ENCODE peak calls at places on chromosomes 12 and 14, in ten cellular contexts. M, W, B, I, X, C, V, H, R and Q are unnamed samples.

GRCh38 chr12:125983784-125984510 is 918.7 kb downstream of the AACS start:
- DNase-seq in R (no peak), M (no peak), I (no peak), B (no peak), V (no peak), C (no peak), X (no peak), H (no peak), W (peak; percentile 94), Q (no peak)

GRCh38 chr12:98344034-98344565 is 171.3 kb upstream of the TMPO start:
- DNase-seq in I (no peak), C (no peak), W (no peak), X (no peak), M (no peak), R (no peak), H (no peak), V (no peak), B (no peak), Q (no peak)

GRCh38 chr12:92640686-92641085 is 62.1 kb upstream of the PLEKHG7 start:
- DNase-seq in B (no peak), W (no peak), H (no peak), M (no peak), V (no peak), C (no peak), X (peak; percentile 20), R (no peak), I (no peak), Q (no peak)

GRCh38 chr14:29892327-29892726 is 35.3 kb downstream of the PRKD1 start:
- DNase-seq in H (peak; percentile 55), I (peak; percentile 42), R (no peak), C (no peak), B (no peak), X (peak; percentile 56), V (no peak), W (no peak), M (no peak), Q (no peak)

GRCh38 chr12:128976120-128976519 is 122.8 kb downstream of the GLT1D1 start:
- DNase-seq in M (peak; percentile 72), W (peak; percentile 86), V (no peak), H (no peak), R (no peak), C (no peak), I (no peak), X (no peak), B (no peak), Q (no peak)

GRCh38 chr12:124469193-124469888 is 98.1 kb downstream of the NCOR2 start:
- DNase-seq in B (no peak), W (peak; percentile 62), X (no peak), C (no peak), V (no peak), H (no peak), I (no peak), M (no peak), R (no peak), Q (no peak)

GRCh38 chr12:92431146-92431545 is 271.6 kb upstream of the PLEKHG7 start:
- DNase-seq in X (no peak), I (no peak), C (no peak), R (peak; percentile 13), B (no peak), H (no peak), V (no peak), W (peak; percentile 45), M (no peak), Q (no peak)

GRCh38 chr14:101808020-101808641 is 46.6 kb downstream of the PPP2R5C start:
- DNase-seq in M (no peak), H (no peak), I (no peak), V (no peak), R (no peak), W (peak; percentile 81), B (no peak), C (no peak), X (no peak), Q (no peak)

GRCh38 chr14:23582906-23583760 is 4.5 kb upstream of the JPH4 start:
- DNase-seq in C (no peak), W (no peak), M (no peak), H (no peak), X (no peak), B (no peak), V (no peak), R (no peak), I (no peak), Q (no peak)

GRCh38 chr14:94129758-94130414 is 482 bp upstream of the IFI27L2 start:
- DNase-seq in C (peak; percentile 68), X (peak; percentile 48), I (no peak), V (no peak), W (peak; percentile 45), R (no peak), M (no peak), B (no peak), H (peak; percentile 80), Q (no peak)

GRCh38 chr12:26798013-26798412 is 35.0 kb downstream of the ITPR2 start:
- DNase-seq in I (peak; percentile 4), V (peak; percentile 24), X (peak; percentile 45), B (no peak), H (peak; percentile 20), R (no peak), C (no peak), M (no peak), W (no peak), Q (no peak)

GRCh38 chr14:80575763-80576162 is 364.5 kb upstream of the DIO2 start:
- DNase-seq in X (no peak), W (no peak), R (no peak), H (peak; percentile 28), B (no peak), M (no peak), C (no peak), I (no peak), V (no peak), Q (no peak)

GRCh38 chr12:119208626-119209061 is 29.9 kb downstream of the HSPB8 start:
- DNase-seq in X (peak; percentile 71), W (peak; percentile 76), M (peak; percentile 70), R (no peak), C (peak; percentile 26), B (no peak), V (peak; percentile 7), H (peak; percentile 87), I (peak; percentile 58), Q (peak; percentile 45)

DNA sequence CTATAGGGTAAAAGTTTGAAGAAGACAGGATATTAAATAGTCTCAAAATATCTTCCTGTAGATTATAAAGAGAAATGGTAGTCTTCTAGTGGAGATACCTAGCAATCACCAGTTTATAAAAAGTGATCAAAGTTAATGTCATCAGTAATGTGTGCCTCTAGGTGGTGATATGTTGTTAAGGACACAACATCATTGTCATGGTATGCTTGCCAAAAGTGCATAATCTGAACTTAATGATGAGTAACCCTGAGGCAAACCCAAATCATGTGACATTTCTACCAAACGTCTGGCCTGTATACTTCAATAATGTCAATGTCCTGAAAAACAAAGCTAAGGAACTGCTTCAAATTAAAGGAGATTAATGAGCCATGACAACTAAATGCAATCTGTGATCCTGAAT is 214.7 kb downstream of the PHLDA1 start:
- DNase-seq in V (no peak), I (peak; percentile 87), W (no peak), C (no peak), R (no peak), B (no peak), M (no peak), X (peak; percentile 76), H (peak; percentile 86), Q (no peak)
- TF ChIP-seq CTCF in V (peak; percentile 1), I (peak; percentile 72), W (no peak), C (no peak), R (no peak), B (no peak), M (no peak), X (no peak), H (no peak), Q (no peak)

DNA sequence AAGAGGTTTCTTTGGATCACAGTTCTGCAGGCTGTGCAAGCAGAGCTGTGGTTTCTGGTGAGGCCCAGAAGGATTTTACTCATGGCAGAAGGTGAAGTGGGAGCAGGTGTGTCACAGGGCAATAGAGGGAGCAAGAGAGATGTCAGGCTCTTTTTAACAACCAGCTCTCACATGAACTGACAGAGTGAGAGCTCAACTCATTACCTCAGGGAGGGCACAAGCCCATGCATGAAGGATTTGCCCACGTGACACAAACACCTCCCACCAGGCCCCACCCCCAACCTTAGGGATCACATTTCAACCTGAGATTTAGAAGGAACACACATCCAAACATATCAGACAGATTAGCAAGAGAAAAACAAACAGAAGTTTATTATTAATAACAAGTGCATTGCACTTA is 470.4 kb downstream of the GALC start:
- DNase-seq in B (no peak), C (no peak), R (no peak), I (no peak), W (peak; percentile 80), X (no peak), V (no peak), M (no peak), H (peak; percentile 72), Q (no peak)
- TF ChIP-seq CTCF in B (no peak), C (no peak), R (no peak), I (no peak), W (peak; percentile 54), X (no peak), V (no peak), M (no peak), H (peak; percentile 16), Q (no peak)

GRCh38 chr14:52609445-52610044 is 56.9 kb downstream of the GPR137C start:
- DNase-seq in V (no peak), W (peak; percentile 33), M (no peak), H (no peak), I (no peak), R (no peak), B (no peak), C (no peak), X (no peak), Q (no peak)

GRCh38 chr14:52607061-52607460 is 54.4 kb downstream of the GPR137C start:
- DNase-seq in V (no peak), B (no peak), X (no peak), C (no peak), I (no peak), M (no peak), R (no peak), W (no peak), H (no peak), Q (no peak)

DNA sequence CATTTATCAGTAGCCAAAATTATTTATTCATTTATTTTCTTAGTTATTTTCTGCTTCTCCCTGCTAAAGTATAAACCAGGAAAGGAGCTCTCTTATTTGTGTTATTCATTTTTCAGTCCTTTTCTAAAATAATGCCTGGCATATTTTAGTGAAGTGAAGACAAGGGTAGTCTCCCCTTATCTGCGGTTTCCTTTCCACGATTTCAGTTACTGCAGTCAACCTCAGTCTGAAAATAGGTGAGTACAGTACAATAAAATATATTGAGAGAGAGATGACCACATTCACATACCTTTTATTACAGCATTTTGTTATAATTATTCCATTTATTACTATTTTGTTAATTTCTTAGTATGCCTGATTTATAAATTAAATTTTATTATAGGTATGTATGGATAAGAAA is 57.6 kb downstream of the GPR137C start:
- DNase-seq in M (no peak), I (no peak), R (no peak), X (no peak), B (no peak), H (no peak), W (no peak), C (no peak), V (no peak), Q (no peak)
- TF ChIP-seq CTCF in M (no peak), I (no peak), R (no peak), X (no peak), B (no peak), H (no peak), W (no peak), C (no peak), V (no peak), Q (no peak)

DNA sequence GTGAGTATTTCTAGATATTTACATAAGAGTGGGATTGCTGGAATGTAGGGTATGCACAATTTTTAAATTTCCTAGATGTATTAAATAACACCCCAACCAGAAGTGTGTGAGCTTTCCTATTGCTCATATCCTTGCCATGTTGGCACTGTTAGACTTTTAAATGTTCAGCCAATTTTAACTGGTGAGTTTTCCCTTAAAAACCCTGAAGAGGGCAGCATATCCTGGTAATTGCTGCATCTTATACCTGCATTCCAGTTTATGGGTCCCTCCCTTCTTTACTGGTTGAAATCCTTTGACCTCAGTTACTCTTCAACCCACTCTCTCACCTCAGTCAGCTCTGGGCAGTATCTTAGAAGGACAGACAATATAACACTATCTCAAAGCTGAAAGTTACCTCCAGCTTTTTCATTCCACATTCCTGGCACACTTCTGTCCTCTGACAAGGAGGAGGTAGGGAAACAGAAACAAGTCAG is 270.6 kb downstream of the PAWR start:
- DNase-seq in M (no peak), X (peak; percentile 90), H (peak; percentile 86), B (peak; percentile 93), I (peak; percentile 87), W (no peak), V (peak; percentile 89), R (no peak), C (no peak), Q (no peak)
- TF ChIP-seq CTCF in M (peak; percentile 51), X (peak; percentile 65), H (peak; percentile 59), B (peak; percentile 45), I (peak; percentile 83), W (peak; percentile 79), V (peak; percentile 60), R (no peak), C (peak; percentile 60), Q (no peak)